ENCODE peak calls at places on chromosome 14, in four cellular contexts. P, Q, F and B are unnamed samples.
A peak's percentile ranks its signal among the peaks of the same experiment; 100 is the strongest.

GRCh38 chr14:103138483-103139370 is 15.5 kb downstream of the TNFAIP2 start:
- DNase-seq in P (no peak), Q (no peak), F (no peak), B (no peak)

GRCh38 chr14:53472306-53472705 is 319.2 kb upstream of the DDHD1 start:
- DNase-seq in P (no peak), Q (no peak), F (no peak), B (no peak)

GRCh38 chr14:77965919-77966435 is 166.1 kb downstream of the ADCK1 start:
- DNase-seq in P (peak; percentile 69), Q (no peak), F (no peak), B (no peak)

GRCh38 chr14:63388766-63389431 is 70.2 kb upstream of the GPHB5 start:
- DNase-seq in P (peak; percentile 75), Q (peak; percentile 33), F (no peak), B (peak; percentile 17)

GRCh38 chr14:97416550-97416949 is 619.4 kb downstream of the VRK1 start:
- DNase-seq in P (no peak), Q (no peak), F (no peak), B (no peak)

GRCh38 chr14:104676694-104677505 is 12.5 kb upstream of the INF2 start:
- DNase-seq in P (peak; percentile 74), Q (no peak), F (no peak), B (no peak)

GRCh38 chr14:77707355-77707723 is 484 bp downstream of the ALKBH1 start:
- DNase-seq in P (no peak), Q (peak; percentile 11), F (no peak), B (peak; percentile 13)

GRCh38 chr14:61229475-61229888 is 51.7 kb downstream of the TMEM30B start:
- DNase-seq in P (no peak), Q (peak; percentile 26), F (no peak), B (no peak)

GRCh38 chr14:23729720-23730387 is 93.7 kb downstream of the DHRS2 start:
- DNase-seq in P (no peak), Q (no peak), F (no peak), B (no peak)

GRCh38 chr14:23725528-23725927 is 89.4 kb downstream of the DHRS2 start:
- DNase-seq in P (no peak), Q (no peak), F (no peak), B (no peak)

GRCh38 chr14:23725980-23726746 is 90.0 kb downstream of the DHRS2 start:
- DNase-seq in P (no peak), Q (no peak), F (no peak), B (no peak)

GRCh38 chr14:23728791-23729190 is 92.6 kb downstream of the DHRS2 start:
- DNase-seq in P (no peak), Q (no peak), F (no peak), B (no peak)

DNA sequence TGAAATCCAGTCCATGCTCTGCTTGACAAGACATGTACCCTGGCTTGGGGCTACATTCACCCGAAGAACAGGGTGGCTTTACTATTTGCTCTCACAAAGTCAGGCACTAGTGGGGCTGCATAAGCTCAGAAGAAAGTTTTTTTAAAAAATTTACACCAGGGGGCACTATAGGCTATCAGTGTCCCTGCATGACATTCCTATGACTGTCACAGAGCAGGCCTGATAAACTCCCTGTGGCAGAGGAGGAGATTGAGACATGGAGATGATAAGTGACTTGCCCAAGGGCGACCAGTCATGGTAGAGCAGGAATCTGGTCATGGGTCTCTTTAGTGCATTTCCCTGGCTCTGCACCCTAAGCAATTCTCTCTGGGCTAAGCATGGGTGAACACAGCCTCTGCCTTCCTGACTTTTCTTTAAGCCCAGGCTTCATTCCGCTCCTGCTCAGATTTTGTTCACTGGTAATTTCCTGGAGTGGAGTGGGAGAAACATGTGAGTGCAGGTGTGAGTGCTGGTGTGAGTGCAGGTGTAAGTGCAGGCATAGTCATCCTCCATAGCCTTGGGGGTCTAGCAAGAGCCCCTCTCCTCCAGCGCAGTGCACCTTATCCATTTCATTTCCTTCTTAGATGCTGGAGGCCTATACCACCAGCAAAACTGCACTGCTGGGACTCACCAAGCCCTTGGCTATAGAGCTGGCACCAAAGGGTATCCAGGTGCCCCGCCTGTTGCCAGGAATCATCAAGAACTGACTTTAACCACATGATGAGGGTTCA is 91.6 kb downstream of the DHRS2 start:
- DNase-seq in P (no peak), Q (peak; percentile 4), F (no peak), B (peak; percentile 5)
- TF ChIP-seq CTCF in P (peak; percentile 30), Q (peak; percentile 26), F (peak; percentile 54), B (peak; percentile 48)

GRCh38 chr14:50785506-50786063 is 45.4 kb downstream of the NIN start:
- DNase-seq in P (no peak), Q (no peak), F (no peak), B (no peak)
- H3K4me3 ChIP-seq in P (no peak overlapping the region), Q (no peak overlapping the region), F (no peak overlapping the region), B (no peak overlapping the region)

DNA sequence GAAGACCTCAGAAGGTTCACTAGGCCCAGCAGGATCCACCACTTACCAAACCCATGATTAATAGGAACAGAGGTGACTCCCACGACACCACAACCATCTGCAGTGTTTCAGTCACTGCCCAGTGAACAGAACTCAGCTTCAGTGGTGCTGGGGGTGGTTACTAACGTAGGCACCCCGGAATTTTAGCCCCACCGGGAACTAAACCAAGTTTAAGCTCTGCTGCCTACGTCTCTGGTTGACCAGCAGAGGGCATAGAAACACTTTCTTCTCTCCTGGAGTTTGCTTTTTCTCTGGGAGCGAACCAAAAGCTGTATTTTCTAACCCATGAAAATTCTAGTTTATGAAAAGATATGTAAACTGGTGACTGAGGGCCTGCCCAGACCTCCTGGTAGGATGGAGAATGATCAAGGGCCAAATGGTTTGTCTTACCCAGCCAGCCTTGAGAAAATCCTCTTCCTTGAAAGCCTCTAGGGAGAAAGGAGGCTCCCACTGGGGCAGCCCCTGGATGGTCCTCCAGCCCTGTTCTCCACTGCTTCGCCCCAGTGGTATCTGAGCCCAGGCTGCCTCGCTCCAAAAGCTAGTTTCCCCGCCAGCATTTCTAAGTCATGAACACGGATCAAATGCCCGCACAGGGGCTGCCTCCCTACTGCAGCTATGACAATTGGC is 379.8 kb downstream of the DPF3 start:
- DNase-seq in P (no peak), Q (peak; percentile 40), F (no peak), B (peak; percentile 24)
- TF ChIP-seq CTCF in P (peak; percentile 52), Q (peak; percentile 87), F (peak; percentile 91), B (peak; percentile 87)

GRCh38 chr14:93787465-93788306 is 599 bp downstream of the PRIMA1 start:
- DNase-seq in P (no peak), Q (no peak), F (no peak), B (no peak)
- H3K4me3 ChIP-seq in P (peak overlapping the region; percentile 37), Q (peak overlapping the region; percentile 15), F (peak overlapping the region; percentile 52), B (no peak overlapping the region)

GRCh38 chr14:106268013-106268727 is 741.8 kb downstream of the TMEM121 start:
- DNase-seq in P (no peak), Q (no peak), F (no peak), B (no peak)
- TF ChIP-seq CTCF in P (peak; percentile 19), Q (no peak), F (no peak), B (no peak)

GRCh38 chr14:64704743-64705405 is 650 bp downstream of the PLEKHG3 start:
- DNase-seq in P (peak; percentile 77), Q (no peak), F (peak; percentile 65), B (no peak)

GRCh38 chr14:64702493-64703392 is 1.5 kb upstream of the PLEKHG3 start:
- DNase-seq in P (peak; percentile 82), Q (no peak), F (peak; percentile 92), B (no peak)

GRCh38 chr14:64704145-64704742 is at the start of gene PLEKHG3:
- DNase-seq in P (peak; percentile 89), Q (no peak), F (peak; percentile 89), B (no peak)

GRCh38 chr14:64701660-64702059 is 2.6 kb upstream of the PLEKHG3 start:
- DNase-seq in P (no peak), Q (no peak), F (peak; percentile 9), B (no peak)

DNA sequence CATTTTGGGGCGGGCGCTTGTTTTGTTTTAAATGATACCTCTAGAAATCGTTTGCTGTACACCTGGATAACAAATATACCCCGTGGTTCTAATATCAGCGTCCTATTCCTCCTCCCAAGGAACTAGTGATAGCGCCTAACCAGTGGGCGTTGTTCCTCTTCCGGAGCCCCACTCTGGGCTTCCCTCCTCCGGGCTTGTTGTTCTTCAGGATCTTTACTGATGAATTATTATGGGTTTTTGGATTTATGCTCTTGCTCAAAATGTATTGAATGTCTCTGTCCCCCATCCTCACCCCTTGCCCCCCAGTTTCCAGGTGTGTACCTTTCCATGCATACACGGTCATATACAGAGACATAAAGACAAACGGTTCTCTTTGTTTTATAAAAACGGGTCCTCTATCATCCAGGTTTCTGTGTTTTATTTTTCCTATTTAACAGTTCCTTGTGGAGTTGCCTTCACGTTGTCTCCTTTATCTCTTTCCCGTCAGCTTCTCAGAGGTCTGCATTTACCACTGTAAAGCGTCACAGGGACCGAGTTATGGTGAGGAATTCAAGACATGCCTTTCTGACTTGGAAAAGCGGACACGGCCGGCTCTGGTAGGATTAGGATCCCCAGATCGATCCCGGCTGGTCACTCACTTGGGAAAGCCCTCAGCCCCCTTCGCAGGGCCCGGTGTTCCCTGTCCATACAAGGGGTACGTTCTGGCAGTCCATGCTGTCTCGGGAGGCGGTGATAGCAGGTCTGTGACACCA is 655 bp upstream of the PLEKHG3 start:
- DNase-seq in P (no peak), Q (no peak), F (no peak), B (no peak)
- H3K4me3 ChIP-seq in P (peak overlapping the region; percentile 70), Q (peak overlapping the region; percentile 74), F (peak overlapping the region; percentile 71), B (peak overlapping the region; percentile 74)

GRCh38 chr14:100827751-100828447 is 2.0 kb downstream of the MEG3 start:
- DNase-seq in P (no peak), Q (peak; percentile 44), F (no peak), B (peak; percentile 59)
- TF ChIP-seq CTCF in P (peak; percentile 36), Q (peak; percentile 71), F (peak; percentile 62), B (peak; percentile 65)

DNA sequence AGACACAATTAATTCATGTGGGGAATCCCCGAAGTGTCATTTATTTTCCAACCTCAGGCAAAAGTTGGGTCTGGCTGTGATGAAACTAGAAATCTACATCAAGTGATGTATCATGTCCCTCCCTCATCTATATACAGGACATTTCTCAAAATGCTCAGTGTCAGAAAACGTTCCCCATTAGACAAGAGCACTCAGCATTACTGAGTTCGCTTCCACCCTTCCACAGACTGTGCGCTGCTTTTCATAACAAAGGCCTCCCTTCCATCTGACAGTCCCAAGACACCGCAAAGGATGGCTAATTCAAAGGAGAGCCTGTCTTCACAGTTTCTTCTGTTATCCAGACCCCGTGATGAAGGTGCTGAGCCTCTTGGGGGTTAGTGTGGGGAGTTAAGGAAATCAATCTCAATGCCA is 7.6 kb downstream of the CCDC88C start:
- DNase-seq in P (no peak), Q (no peak), F (no peak), B (no peak)
- H3K4me3 ChIP-seq in P (no peak overlapping the region), Q (no peak overlapping the region), F (no peak overlapping the region), B (no peak overlapping the region)

DNA sequence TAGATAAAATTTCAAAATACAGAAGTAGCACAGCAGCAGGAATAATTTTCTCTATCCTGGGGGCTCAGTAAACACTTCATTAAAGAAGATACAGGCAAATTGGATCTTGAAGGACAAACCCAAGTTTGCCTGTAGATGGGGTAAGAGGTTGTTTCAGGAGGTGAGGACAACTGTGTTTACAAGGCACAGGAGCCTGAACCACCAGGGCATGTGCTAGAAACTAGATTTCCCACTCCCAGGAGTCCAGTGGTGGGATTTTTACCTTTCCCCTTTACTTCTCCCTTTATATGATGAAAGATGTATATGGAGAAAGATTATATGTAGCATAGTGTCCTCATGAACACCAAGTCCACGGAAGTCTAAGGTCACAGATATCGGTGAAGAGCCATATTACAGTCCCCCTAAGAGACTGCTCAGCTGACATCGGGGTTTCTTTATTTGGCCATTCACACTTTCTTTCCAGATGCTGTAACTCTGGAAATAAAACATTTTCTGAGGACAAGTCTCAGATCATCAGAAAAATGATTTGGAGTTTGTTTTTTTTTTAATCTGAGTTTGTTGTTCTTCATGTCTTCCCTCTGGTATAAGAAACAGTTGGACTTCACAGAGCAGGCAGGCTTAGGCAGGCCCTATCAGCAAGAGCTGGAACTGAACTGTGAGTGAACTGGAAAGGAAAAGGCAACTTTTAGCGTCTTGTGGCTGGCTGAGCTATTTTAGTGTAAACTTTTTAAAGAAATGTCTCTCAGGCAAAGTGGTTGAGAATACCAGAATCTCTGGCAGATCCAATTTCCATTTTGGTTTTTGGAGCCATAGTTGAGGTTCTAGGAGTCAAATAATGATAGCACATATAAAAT is 8.0 kb upstream of the EVL start:
- DNase-seq in P (no peak), Q (no peak), F (no peak), B (no peak)
- TF ChIP-seq CTCF in P (peak; percentile 33), Q (peak; percentile 26), F (peak; percentile 60), B (peak; percentile 42)